ENCODE peak calls at places on chromosomes 13 and 19, in five cellular contexts. X is transverse colon, G is PC-9, P is stomach, L is esophagus squamous epithelium. N is an unnamed sample.

GRCh38 chr19:3178377-3178972 is at the start of gene S1PR4:
- DNase-seq in X (peak; percentile 33), L (no peak), P (no peak), G (no peak), N (no peak)

GRCh38 chr19:6963937-6964336 is 57.3 kb downstream of the MBD3L2B start:
- DNase-seq in G (no peak), P (no peak), L (no peak), X (no peak), N (no peak)

GRCh38 chr13:105048685-105049084 is 1486.8 kb downstream of the EFNB2 start:
- DNase-seq in G (no peak), P (no peak), X (no peak), L (no peak), N (no peak)

GRCh38 chr13:71880753-71881541 is 13.9 kb upstream of the DACH1 start:
- DNase-seq in G (no peak), L (no peak), P (no peak), X (no peak), N (no peak)

GRCh38 chr13:98273824-98274786 is 97.0 kb upstream of the RNF113B start:
- DNase-seq in P (no peak), X (no peak), G (no peak), L (no peak), N (peak; percentile 36)

GRCh38 chr13:113275387-113275786 is 21.7 kb upstream of the LAMP1 start:
- DNase-seq in L (no peak), G (peak; percentile 52), P (peak; percentile 50), X (peak; percentile 43), N (peak; percentile 52)

GRCh38 chr19:3375221-3376088 is 9.1 kb downstream of the NFIC start:
- DNase-seq in X (peak; percentile 65), P (peak; percentile 82), L (no peak), G (no peak), N (no peak)

GRCh38 chr13:99150575-99151370 is 49.9 kb upstream of the UBAC2 start:
- DNase-seq in P (no peak), G (peak; percentile 82), L (no peak), X (no peak), N (peak; percentile 91)

GRCh38 chr13:111903143-111903542 is 163.8 kb upstream of the SOX1 start:
- DNase-seq in G (no peak), L (no peak), P (no peak), X (no peak), N (peak; percentile 31)

GRCh38 chr19:494171-495046 is 1.9 kb upstream of the MADCAM1 start:
- DNase-seq in X (no peak), L (no peak), P (no peak), G (no peak), N (no peak)

GRCh38 chr19:29515233-29515619 is 10.6 kb upstream of the VSTM2B start:
- DNase-seq in P (no peak), X (no peak), G (no peak), L (no peak), N (no peak)

GRCh38 chr19:5925830-5926459 is 11.9 kb downstream of the CAPS start:
- DNase-seq in X (peak; percentile 46), P (no peak), G (no peak), L (no peak), N (no peak)

GRCh38 chr13:50080856-50081105 is 65.5 kb downstream of the KCNRG start:
- DNase-seq in G (no peak), X (no peak), L (no peak), P (no peak), N (no peak)

GRCh38 chr19:36152061-36152885 is at the start of gene COX7A1:
- DNase-seq in X (peak; percentile 45), G (no peak), P (no peak), L (no peak), N (no peak)

GRCh38 chr13:61246351-61246750 is 169.3 kb downstream of the PCDH20 start:
- DNase-seq in L (no peak), G (no peak), P (no peak), X (no peak), N (no peak)

GRCh38 chr13:99312493-99312883 is 5.3 kb upstream of the GPR183 start:
- DNase-seq in L (peak; percentile 23), G (no peak), X (peak; percentile 45), P (no peak), N (no peak)

GRCh38 chr13:89282241-89282640 is 1611.1 kb downstream of the SLITRK5 start:
- DNase-seq in X (no peak), P (no peak), G (no peak), L (no peak), N (no peak)

GRCh38 chr13:101417043-101417406 is 717 bp upstream of the NALCN start:
- DNase-seq in P (no peak), X (no peak), L (no peak), G (peak; percentile 22), N (no peak)

GRCh38 chr19:35509018-35509652 is 4.3 kb downstream of the DMKN start:
- DNase-seq in G (peak; percentile 70), X (peak; percentile 71), P (peak; percentile 71), L (no peak), N (no peak)

GRCh38 chr19:45782162-45782623 is at the start of gene DMPK:
- DNase-seq in P (no peak), L (no peak), G (peak; percentile 44), X (no peak), N (no peak)

GRCh38 chr13:79874396-79875360 is 393.7 kb downstream of the NDFIP2 start:
- DNase-seq in P (no peak), G (no peak), X (no peak), L (no peak), N (no peak)

GRCh38 chr19:480016-480855 is 16.1 kb upstream of the MADCAM1 start:
- DNase-seq in G (peak; percentile 41), X (peak; percentile 77), P (peak; percentile 85), L (no peak), N (peak; percentile 52)

GRCh38 chr19:3494559-3494958 is 5.9 kb downstream of the DOHH start:
- DNase-seq in P (peak; percentile 52), G (no peak), L (no peak), X (no peak), N (no peak)

GRCh38 chr19:3969435-3970312 is 1.2 kb downstream of the DAPK3 start:
- DNase-seq in G (peak; percentile 52), L (no peak), P (peak; percentile 57), X (no peak), N (peak; percentile 85)

GRCh38 chr13:93190006-93190405 is 36.6 kb upstream of the GPC6 start:
- DNase-seq in X (no peak), L (no peak), G (no peak), P (no peak), N (no peak)

GRCh38 chr19:48858984-48859710 is 9.3 kb downstream of the PLEKHA4 start:
- DNase-seq in X (peak; percentile 60), L (no peak), G (no peak), P (no peak), N (no peak)

GRCh38 chr19:52297601-52298358 is 811 bp downstream of the ZNF480 start:
- DNase-seq in G (no peak), L (no peak), P (no peak), X (no peak), N (no peak)
- H3K27ac ChIP-seq in G (no peak overlapping the region), L (peak overlapping the region; percentile 93), P (peak overlapping the region; percentile 98), X (peak overlapping the region; percentile 92), N (peak overlapping the region; percentile 87)

DNA sequence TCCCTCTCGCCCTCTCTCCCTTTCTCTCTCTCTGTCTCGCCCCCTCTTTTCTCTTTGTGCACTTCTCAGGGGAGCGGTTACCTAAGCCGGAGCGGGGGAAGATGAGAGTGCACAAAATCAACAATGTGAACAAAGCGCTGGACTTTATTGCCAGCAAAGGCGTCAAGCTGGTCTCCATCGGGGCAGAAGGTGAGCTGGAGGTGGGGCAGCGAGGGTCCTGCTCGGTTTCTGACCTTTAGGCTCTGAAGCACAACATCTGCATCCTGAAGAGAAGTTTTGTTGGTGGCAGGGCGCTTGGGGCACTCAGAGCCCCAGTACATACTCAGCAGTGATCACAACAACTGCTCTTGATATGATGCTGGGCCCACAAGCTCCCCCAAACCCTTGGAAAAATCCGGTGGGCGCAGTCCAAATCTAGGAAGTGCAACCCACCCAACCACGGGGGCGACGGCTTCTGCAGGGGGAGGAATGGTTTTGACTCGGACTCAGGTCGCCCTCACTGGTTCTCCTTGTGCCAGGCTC is 43.3 kb downstream of the CAPN12 start:
- DNase-seq in G (no peak), P (no peak), L (no peak), X (no peak), N (no peak)
- H3K27ac ChIP-seq in G (no peak overlapping the region), P (peak overlapping the region; percentile 75), L (peak overlapping the region; percentile 99), X (peak overlapping the region; percentile 94), N (no peak overlapping the region)

GRCh38 chr13:48158915-48159314 is 64.0 kb upstream of the MED4 start:
- DNase-seq in P (no peak), X (no peak), G (no peak), L (no peak), N (no peak)

GRCh38 chr13:48161530-48162179 is 66.8 kb upstream of the MED4 start:
- DNase-seq in G (no peak), L (no peak), X (peak; percentile 26), P (peak; percentile 36), N (no peak)

GRCh38 chr13:48160879-48161278 is 66.0 kb upstream of the MED4 start:
- DNase-seq in G (no peak), L (no peak), X (no peak), P (no peak), N (no peak)

GRCh38 chr13:48158290-48158689 is 63.4 kb upstream of the MED4 start:
- DNase-seq in L (no peak), G (no peak), X (no peak), P (no peak), N (no peak)

DNA sequence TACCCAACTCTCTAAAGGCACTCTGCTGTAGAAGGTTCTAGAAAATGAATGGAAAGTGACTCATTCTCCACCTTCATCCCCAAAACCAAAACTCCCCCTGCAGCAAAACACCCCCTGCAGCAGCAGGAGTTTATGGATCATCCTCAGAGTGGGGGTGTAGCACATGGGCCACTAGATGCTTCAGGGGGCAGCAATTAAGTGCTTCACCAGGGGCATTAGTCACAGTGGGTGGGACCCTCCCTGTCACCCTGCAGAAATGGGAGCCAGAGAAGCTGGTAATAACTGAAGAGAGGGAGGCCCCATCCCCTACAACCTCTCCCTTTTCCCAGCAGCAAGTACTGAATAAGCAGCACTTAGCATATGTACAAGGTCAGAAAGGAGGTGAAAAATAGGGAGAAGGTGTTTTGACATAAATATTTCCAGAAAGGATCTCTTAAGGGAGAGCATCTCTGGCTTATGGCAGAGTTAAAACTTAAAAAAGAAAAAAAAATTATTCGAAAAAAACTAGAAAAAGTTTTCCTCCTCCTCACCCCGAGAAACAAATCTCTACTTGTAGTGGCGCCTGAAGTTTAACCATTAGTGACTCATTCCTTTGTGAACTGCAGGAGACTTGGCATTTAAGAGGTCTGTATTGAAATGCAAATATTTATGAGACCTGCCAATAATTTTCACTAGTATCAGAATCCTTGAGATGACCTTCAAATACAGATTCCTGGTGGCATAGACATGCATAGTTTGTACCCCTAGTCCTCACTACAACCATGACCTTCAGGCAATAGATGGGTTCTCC is 64.7 kb upstream of the MED4 start:
- DNase-seq in P (no peak), G (no peak), L (no peak), X (no peak), N (peak; percentile 38)
- H3K27ac ChIP-seq in P (no peak overlapping the region), G (no peak overlapping the region), L (peak overlapping the region; percentile 89), X (no peak overlapping the region), N (no peak overlapping the region)

DNA sequence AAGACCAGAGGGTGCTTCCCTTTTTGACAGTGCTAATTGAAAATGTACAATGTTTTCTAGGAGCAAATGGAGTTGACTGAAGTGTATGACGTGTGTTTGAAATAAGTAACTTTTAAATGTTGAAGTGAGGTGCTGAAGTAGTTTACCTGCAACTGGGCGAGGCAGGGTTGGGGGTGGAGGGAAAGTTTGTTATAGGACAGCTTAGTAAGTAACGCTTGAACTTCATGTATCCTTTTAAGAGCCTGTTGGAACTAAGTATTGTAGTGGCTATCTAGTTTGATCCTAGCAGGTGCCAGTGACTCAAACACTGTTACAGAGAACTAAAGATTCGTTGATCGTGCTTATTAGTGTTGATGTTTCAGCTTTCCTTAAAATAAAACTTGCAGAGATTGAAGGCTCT is 5.9 kb downstream of the SLAIN1 start:
- DNase-seq in P (no peak), G (no peak), X (no peak), L (no peak), N (no peak)
- H3K27ac ChIP-seq in P (no peak overlapping the region), G (no peak overlapping the region), X (no peak overlapping the region), L (no peak overlapping the region), N (no peak overlapping the region)